ENCODE peak calls at places on chromosomes 13 and 19, in five cellular contexts. Y, T, Q, Z and O are unnamed samples.

GRCh38 chr13:42593719-42594012 is 19.7 kb downstream of the TNFSF11 start:
- DNase-seq in T (no peak), Y (no peak), Z (no peak), Q (no peak), O (no peak)

GRCh38 chr13:98761126-98761978 is 8.9 kb upstream of the SLC15A1 start:
- DNase-seq in T (no peak), Y (peak), Q (no peak), Z (no peak), O (peak)

GRCh38 chr13:93789058-93789457 is 562.5 kb downstream of the GPC6 start:
- DNase-seq in Q (no peak), T (no peak), Z (no peak), Y (no peak), O (no peak)

GRCh38 chr19:55255618-55256423 is 3.0 kb downstream of the PPP6R1 start:
- DNase-seq in Z (no peak), Y (no peak), T (no peak), Q (no peak), O (no peak)

GRCh38 chr19:29539131-29539530 is 13.3 kb downstream of the VSTM2B start:
- DNase-seq in Q (peak), Z (no peak), T (no peak), Y (no peak), O (no peak)

GRCh38 chr13:114059946-114060860 is 72.2 kb downstream of the RASA3 start:
- DNase-seq in T (no peak), Q (peak), Z (no peak), Y (no peak), O (no peak)

GRCh38 chr13:114106991-114107685 is 25.3 kb downstream of the RASA3 start:
- DNase-seq in T (no peak), Z (peak), Q (peak), Y (no peak), O (peak)

GRCh38 chr13:60019119-60019993 is 144.4 kb downstream of the DIAPH3 start:
- DNase-seq in Z (no peak), T (no peak), Y (no peak), Q (no peak), O (no peak)

GRCh38 chr13:43830481-43830873 is 43.7 kb upstream of the ENOX1 start:
- DNase-seq in T (no peak), Z (no peak), Y (no peak), Q (no peak), O (no peak)

GRCh38 chr13:109131698-109132257 is 502.4 kb downstream of the MYO16 start:
- DNase-seq in Z (no peak), T (no peak), Y (no peak), Q (no peak), O (no peak)

GRCh38 chr19:40512473-40513344 is 45.9 kb downstream of the SPTBN4 start:
- DNase-seq in T (no peak), Z (no peak), Y (peak), Q (no peak), O (no peak)

GRCh38 chr19:6457958-6458694 is 1.5 kb downstream of the SLC25A23 start:
- DNase-seq in T (no peak), Z (no peak), Y (no peak), Q (no peak), O (no peak)

GRCh38 chr13:39536906-39537305 is 66.1 kb downstream of the LHFPL6 start:
- DNase-seq in Y (no peak), T (no peak), Z (no peak), Q (no peak), O (no peak)

GRCh38 chr19:4391701-4392543 is 8.4 kb downstream of the SH3GL1 start:
- DNase-seq in Y (no peak), T (no peak), Q (peak), Z (no peak), O (no peak)
- TF ChIP-seq POLR2A in Y (no peak), T (no peak), Q (no peak), Z (no peak), O (no peak)

GRCh38 chr19:49876422-49877019 is 634 bp downstream of the AKT1S1 start:
- DNase-seq in T (peak), Y (peak), Z (peak), Q (peak), O (peak)

GRCh38 chr19:49877879-49878743 is 609 bp downstream of the TBC1D17 start:
- DNase-seq in Z (peak), Y (peak), Q (peak), T (peak), O (peak)

GRCh38 chr19:49878744-49879070 is 1.2 kb downstream of the TBC1D17 start:
- DNase-seq in Q (no peak), Y (no peak), Z (no peak), T (no peak), O (no peak)

GRCh38 chr19:49875801-49876421 is 1.2 kb downstream of the AKT1S1 start:
- DNase-seq in Q (peak), Y (peak), T (no peak), Z (peak), O (peak)

DNA sequence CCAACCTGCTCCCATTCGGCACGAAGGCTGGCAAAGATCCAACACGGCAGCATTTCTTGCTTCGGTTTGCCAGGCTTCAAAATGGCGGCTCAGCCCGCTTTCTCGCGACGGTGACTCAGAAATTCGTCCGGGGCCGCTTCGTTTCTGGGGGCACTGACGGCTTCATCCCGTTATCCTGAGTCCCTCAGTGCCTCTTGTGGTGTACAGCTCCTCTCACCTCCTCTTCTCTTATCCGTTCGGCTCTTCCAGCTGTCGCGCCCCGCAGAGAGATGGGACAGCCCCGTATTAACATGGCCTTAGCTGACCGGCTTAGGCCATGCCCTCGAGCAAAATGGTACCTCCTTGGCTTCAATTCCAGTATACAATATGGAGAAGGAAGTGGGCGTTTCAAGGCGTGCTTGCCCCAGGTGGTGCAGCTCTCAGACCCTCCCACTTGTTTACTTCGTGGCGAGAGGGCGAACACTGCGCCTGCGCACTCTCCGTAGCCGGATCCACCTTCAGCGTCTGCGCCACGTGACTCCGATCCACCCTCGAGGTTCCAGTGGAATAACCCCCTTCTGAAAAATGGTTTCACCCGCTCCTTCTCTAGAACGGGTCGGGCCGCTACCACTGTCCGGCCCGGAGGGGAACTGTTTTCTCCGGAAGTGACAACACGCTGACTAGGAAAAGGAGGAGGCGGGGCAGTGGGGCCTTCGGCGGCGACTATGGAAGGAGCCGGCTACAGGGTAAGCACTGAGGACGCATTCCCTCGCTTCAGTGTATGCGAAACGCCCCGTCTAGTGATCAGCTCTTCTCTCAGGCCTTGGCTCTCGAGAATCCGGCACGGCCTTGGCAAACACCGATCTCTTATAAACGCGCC is at the start of the genes AKT1S1 and TBC1D17:
- DNase-seq in T (peak), Y (peak), Z (peak), Q (peak), O (peak)
- TF ChIP-seq POLR2A in T (peak), Y (peak), Z (peak), Q (peak), O (no peak)

GRCh38 chr19:2282062-2282861 is at the start of gene PEAK3:
- DNase-seq in T (no peak), Y (peak), Z (peak), Q (peak), O (peak)
- TF ChIP-seq POLR2A in T (no peak), Y (no peak), Z (no peak), Q (peak), O (no peak)

DNA sequence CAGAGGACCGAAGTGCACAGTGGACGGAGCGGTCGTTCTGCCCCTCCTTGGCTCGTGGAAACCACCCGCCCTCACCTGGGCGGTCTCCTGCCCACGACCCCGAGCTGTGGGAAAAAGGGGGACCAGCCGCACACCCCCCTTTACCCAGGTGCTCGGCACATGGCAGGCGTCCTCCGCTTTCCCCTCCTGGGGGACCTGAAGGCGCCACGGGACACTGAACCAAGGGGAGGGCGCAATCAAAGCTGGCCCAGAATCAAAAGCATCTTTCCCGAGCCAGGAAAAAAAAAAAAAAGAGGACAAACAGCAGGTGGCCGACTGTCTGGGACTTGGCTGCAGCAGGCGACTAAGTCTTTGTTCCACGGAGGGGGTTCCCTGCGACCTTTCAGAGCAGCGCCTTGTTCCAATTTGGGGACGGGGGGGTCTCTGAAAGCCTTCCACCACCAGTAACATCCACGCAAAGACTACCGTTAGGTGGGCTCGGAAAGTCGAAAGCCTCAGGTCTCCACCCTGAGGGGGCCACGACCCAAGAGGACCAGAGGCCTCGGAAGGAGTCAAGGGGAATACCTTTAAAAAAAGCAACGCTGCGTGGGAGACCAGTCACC is 1.1 kb downstream of the MBD3 start:
- DNase-seq in T (no peak), Y (peak), Z (no peak), Q (no peak), O (no peak)
- TF ChIP-seq POLR2A in T (no peak), Y (no peak), Z (no peak), Q (no peak), O (no peak)

DNA sequence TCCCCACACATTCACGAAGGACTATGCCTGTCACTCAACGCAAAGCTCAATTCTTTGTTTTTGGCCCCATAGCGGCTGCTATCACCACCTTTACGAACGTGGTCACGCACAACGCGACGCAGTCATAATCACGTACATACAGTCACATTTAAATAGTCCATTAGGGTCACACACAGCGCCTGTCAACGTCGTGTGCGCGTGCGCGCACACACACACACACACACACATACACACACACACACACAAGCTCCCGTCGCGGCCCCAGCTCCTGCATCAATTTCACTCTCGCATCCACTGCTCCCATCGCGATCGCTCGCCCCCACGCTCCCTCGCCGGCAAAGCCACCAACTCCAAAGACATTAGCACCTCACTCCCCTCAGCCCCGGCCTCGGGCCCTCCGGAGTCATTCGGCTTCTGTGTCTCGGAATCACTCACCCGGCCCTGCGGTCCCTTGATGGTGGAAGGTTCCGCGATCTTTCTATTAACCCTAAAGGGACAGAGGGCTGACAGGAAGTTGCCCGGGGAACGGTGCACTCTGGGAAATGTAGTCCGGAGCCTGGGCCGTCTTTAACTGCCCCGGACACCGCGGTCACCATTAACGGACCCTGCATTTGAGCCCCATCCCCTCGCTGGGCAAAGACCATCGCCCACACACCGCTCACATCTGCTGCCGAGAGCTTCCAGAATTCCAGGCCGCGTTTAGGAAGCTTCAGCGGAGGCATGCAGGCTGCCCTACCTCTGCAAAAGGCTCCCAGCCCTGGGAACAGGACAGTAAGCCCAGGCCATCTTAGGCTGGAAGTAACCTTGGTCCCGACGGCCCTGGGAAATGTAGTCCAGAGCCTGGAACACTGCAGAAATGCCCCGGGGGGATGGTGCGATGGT is at the start of gene ZNF790:
- DNase-seq in T (peak), Y (peak), Z (peak), Q (peak), O (peak)
- TF ChIP-seq POLR2A in T (no peak), Y (no peak), Z (peak), Q (peak), O (no peak)